ENCODE peak calls at places on chromosomes 1 and 21, in six cellular contexts. A is tibial artery; U is endodermal cell; K is thoracic aorta; D is CD8-positive, alpha-beta T cell; H is IMR-90. R is an unnamed sample.

GRCh38 chr1:64515427-64515826 is 45.5 kb downstream of the CACHD1 start:
- DNase-seq in A (peak; percentile 81), D (no peak), H (peak; percentile 69), K (no peak), U (no peak), R (no peak)

GRCh38 chr1:188055921-188056505 is 1227.3 kb downstream of the PLA2G4A start:
- DNase-seq in D (no peak), A (no peak), H (peak; percentile 11), U (no peak), K (no peak), R (no peak)

GRCh38 chr1:12047120-12047876 is 15.8 kb upstream of the TNFRSF8 start:
- DNase-seq in A (no peak), U (no peak), D (no peak), K (no peak), H (peak; percentile 43), R (peak; percentile 28)

GRCh38 chr1:227886993-227887696 is 60.6 kb downstream of the WNT9A start:
- DNase-seq in U (peak; percentile 81), A (peak; percentile 54), H (peak; percentile 45), K (no peak), D (peak; percentile 68), R (peak; percentile 16)

GRCh38 chr1:19495000-19495656 is 9.8 kb upstream of the CAPZB start:
- DNase-seq in K (no peak), A (no peak), H (no peak), D (no peak), U (no peak), R (no peak)

GRCh38 chr1:95888877-95889799 is 655.1 kb downstream of the RWDD3 start:
- DNase-seq in K (no peak), H (no peak), U (no peak), D (no peak), A (no peak), R (no peak)

GRCh38 chr1:67741786-67742185 is 56.8 kb downstream of the GADD45A start:
- DNase-seq in A (no peak), U (no peak), H (no peak), K (no peak), D (no peak), R (no peak)

GRCh38 chr1:212700892-212701819 is 1.5 kb upstream of the BATF3 start:
- DNase-seq in D (no peak), H (peak; percentile 62), A (peak; percentile 72), U (peak; percentile 87), K (no peak), R (peak; percentile 5)

GRCh38 chr1:225454067-225454618 is 26.3 kb upstream of the LBR start:
- DNase-seq in U (peak; percentile 13), H (peak; percentile 31), K (no peak), D (peak; percentile 25), A (peak; percentile 14), R (no peak)

GRCh38 chr1:155455588-155456195 is 106.9 kb downstream of the ASH1L start:
- DNase-seq in A (no peak), H (peak; percentile 46), D (no peak), K (no peak), U (no peak), R (no peak)

GRCh38 chr1:40575336-40575735 is 43.9 kb downstream of the ZNF684 start:
- DNase-seq in D (no peak), H (peak; percentile 28), A (no peak), K (no peak), U (no peak), R (no peak)

GRCh38 chr1:60504206-60504868 is 430.8 kb upstream of the C1orf87 start:
- DNase-seq in D (no peak), U (no peak), K (no peak), A (no peak), H (no peak), R (no peak)

GRCh38 chr1:183180634-183181056 is 5.4 kb upstream of the LAMC2 start:
- DNase-seq in U (no peak), A (peak; percentile 25), K (peak; percentile 13), D (no peak), H (peak; percentile 83), R (no peak)

GRCh38 chr1:224696891-224697765 is 81.0 kb downstream of the CNIH3 start:
- DNase-seq in U (no peak), A (no peak), K (no peak), D (no peak), H (peak; percentile 81), R (no peak)

GRCh38 chr1:227942021-227942715 is 5.6 kb downstream of the WNT9A start:
- DNase-seq in H (no peak), K (no peak), D (no peak), U (peak; percentile 75), A (peak; percentile 12), R (no peak)

GRCh38 chr1:109914587-109915240 is 4.1 kb downstream of the CSF1 start:
- DNase-seq in D (no peak), H (peak; percentile 29), K (no peak), U (no peak), A (peak; percentile 72), R (no peak)

GRCh38 chr1:235919797-235920475 is 53.2 kb upstream of the LYST start:
- DNase-seq in K (no peak), D (no peak), A (no peak), H (peak; percentile 84), U (peak; percentile 78), R (no peak)

GRCh38 chr1:160328171-160328570 is 14.9 kb downstream of the COPA start:
- DNase-seq in A (no peak), U (no peak), K (no peak), H (no peak), D (no peak), R (no peak)

GRCh38 chr1:64675718-64676345 is 69.0 kb upstream of the RAVER2 start:
- DNase-seq in D (no peak), U (no peak), K (no peak), A (no peak), H (peak; percentile 37), R (no peak)

GRCh38 chr1:225635649-225636048 is 17.3 kb downstream of the ENAH start:
- DNase-seq in D (no peak), A (no peak), K (no peak), U (no peak), H (no peak), R (no peak)

DNA sequence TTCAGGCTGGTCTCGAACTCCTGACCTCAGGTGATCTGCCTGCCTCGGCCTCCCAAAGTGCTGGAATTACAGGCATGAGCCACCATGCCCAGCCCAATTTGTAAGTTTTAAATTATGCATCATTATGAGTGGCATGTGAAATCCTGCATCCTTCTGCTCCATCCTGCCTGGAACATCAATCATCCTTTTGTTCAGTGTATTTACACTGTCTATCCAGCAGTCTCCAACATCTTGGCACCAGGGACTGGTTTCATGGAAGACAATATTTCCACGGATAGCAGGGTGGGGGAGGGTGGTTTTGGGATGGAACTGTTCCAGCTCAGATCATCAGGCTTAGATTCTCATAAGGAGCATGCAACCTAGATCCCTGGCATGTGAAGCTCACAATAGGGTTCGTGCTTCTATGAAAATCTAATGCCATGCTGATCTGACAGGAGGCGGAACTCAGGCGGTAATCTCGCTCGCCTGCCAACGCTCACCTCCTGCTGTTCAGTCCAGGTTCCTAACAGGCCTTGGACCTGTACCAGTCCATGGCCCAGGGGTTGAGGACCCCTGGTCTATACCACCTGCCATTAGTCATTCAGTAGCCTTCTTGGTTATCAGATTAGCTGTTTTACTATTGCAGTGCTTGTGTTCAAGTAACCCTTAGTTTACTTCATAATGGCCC is 22.2 kb upstream of the TCEA3 start:
- DNase-seq in U (no peak), K (no peak), H (no peak), D (no peak), A (no peak), R (no peak)
- H3K4me1 ChIP-seq in U (no peaks in the 10 kb centered on the region), K (no peaks in the 10 kb centered on the region), H (peaks cover 3% of the 10 kb centered on the region), D (peaks cover 4% of the 10 kb centered on the region), A (peaks cover 2% of the 10 kb centered on the region), R (peaks cover 8% of the 10 kb centered on the region)

GRCh38 chr1:26913754-26914619 is at the start of gene NR0B2:
- DNase-seq in U (peak; percentile 77), K (no peak), D (no peak), A (no peak), H (no peak), R (no peak)

GRCh38 chr1:26911399-26912146 is 2.2 kb downstream of the NR0B2 start:
- DNase-seq in D (no peak), K (no peak), A (no peak), U (no peak), H (no peak), R (no peak)

GRCh38 chr1:26912147-26912490 is 1.7 kb downstream of the NR0B2 start:
- DNase-seq in K (no peak), A (no peak), H (no peak), D (no peak), U (no peak), R (no peak)

GRCh38 chr1:26913389-26913753 is 404 bp downstream of the NR0B2 start:
- DNase-seq in A (no peak), K (no peak), H (no peak), U (no peak), D (no peak), R (no peak)

DNA sequence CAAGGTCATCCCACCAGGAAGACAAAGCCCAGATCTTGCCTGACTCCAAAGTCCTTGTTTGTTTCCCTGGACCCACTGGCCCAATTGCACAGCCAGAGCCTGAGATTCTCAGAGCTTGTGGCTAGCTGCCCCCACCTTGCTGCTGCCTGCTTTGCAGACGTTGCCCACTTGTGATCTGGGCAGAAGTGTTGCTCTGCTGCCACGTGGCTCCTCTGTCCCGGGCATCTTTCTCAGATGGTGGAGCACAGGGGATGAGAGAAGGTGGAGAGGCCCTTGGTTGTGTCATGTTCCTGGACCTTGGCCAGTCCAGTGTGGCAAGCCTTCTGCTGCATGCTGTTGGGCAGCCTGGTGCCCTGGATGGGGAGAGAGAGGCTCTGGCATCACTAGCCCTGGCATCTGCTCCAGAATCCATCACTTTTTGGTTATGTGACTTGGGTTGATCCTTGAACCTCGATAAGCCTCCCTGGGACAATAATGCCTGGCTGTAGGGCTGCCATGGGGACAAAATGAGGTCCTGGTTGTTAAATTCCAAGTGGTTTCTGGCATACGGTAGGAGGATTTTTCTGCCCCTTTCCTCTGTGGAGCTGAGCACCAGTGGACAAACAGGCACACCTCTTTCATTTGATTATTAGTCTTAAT is 1.5 kb upstream of the NR0B2 start:
- DNase-seq in H (no peak), K (no peak), D (no peak), A (no peak), U (no peak), R (no peak)
- H3K36me3 ChIP-seq in H (no peaks in the 10 kb centered on the region), K (no peaks in the 10 kb centered on the region), D (no peaks in the 10 kb centered on the region), A (no peaks in the 10 kb centered on the region), U (no peaks in the 10 kb centered on the region), R (no peaks in the 10 kb centered on the region)

DNA sequence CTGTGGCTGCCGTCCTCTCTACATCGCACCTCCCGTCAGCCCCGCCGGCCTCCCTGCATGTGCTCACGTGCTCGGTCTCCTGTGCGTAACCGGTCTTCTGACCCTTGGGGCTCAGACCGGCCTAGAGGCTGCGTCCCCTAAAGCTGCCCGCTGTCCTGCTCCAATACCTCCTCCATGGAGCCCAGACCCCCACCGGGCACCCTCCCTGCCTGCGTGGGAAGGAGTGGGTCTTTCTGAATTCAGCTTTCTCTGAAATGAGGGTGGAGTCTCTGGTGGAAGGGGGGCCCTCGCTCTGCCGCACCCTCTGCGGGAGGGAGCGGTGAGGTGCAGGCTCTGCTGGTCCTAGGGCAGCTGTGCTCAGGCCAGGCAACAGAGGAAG is 18.7 kb upstream of the POFUT2 start:
- DNase-seq in A (no peak), H (no peak), D (no peak), U (peak; percentile 43), K (no peak), R (no peak)
- H3K27ac ChIP-seq in A (peak overlapping the region; percentile 98), H (peak overlapping the region; percentile 76), D (no peak overlapping the region), U (peak overlapping the region; percentile 82), K (peak overlapping the region; percentile 78), R (no peak overlapping the region)

DNA sequence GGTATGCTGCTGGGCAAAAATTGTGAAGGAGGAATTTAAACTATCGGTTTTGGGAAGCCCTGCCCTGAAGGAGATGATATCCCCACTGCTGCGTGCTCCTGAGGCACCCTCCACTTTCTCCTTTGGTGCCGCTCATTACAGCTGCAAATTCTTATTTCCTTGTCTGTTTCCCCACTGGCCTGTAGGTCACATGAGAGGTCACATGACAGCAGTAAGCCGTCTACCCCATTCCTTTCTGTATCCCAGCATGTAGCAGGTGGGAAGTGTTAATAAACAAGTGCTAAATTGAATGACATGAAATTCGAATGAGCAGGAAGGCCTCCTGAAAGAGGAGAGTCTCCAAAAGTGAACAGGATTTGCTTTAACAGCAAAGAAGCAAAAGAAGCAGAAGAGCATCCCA is 58.7 kb downstream of the GRIK3 start:
- DNase-seq in U (no peak), D (no peak), K (no peak), A (no peak), H (no peak), R (no peak)
- H3K4me1 ChIP-seq in U (no peaks in the 10 kb centered on the region), D (no peaks in the 10 kb centered on the region), K (no peaks in the 10 kb centered on the region), A (no peaks in the 10 kb centered on the region), H (no peaks in the 10 kb centered on the region), R (no peaks in the 10 kb centered on the region)

R was measured in CD8-positive, alpha-beta memory T cell.